ENCODE peak calls at places on chromosomes 6 and 20, in five cellular contexts. J, A, H, U and F are unnamed samples.

GRCh38 chr6:150987371-150987828 is 121.9 kb downstream of the MTHFD1L start:
- DNase-seq in J (no peak), A (no peak), H (no peak), U (peak), F (peak)

GRCh38 chr20:61536671-61537070 is 284.6 kb downstream of the CDH4 start:
- DNase-seq in J (no peak), A (no peak), H (no peak), U (no peak), F (no peak)

GRCh38 chr6:107870379-107870778 is 46.3 kb upstream of the SCML4 start:
- DNase-seq in J (peak), A (peak), H (no peak), U (no peak), F (peak)

GRCh38 chr20:8476023-8476422 is 344.0 kb downstream of the PLCB1 start:
- DNase-seq in J (no peak), A (no peak), H (no peak), U (no peak), F (no peak)

GRCh38 chr6:136762022-136762975 is 30.0 kb downstream of the MAP3K5 start:
- DNase-seq in J (peak), A (no peak), H (no peak), U (no peak), F (no peak)

GRCh38 chr20:3803289-3803688 is 7.2 kb downstream of the CDC25B start:
- DNase-seq in J (no peak), A (no peak), H (no peak), U (no peak), F (no peak)

GRCh38 chr20:1894951-1895673 is at the start of gene SIRPA:
- DNase-seq in J (peak), A (peak), H (peak), U (peak), F (peak)

GRCh38 chr6:63802606-63803206 is 167.1 kb downstream of the PHF3 start:
- DNase-seq in J (peak), A (peak), H (no peak), U (peak), F (peak)

GRCh38 chr6:118017301-118017854 is 110.3 kb downstream of the SLC35F1 start:
- DNase-seq in J (no peak), A (no peak), H (no peak), U (no peak), F (no peak)

GRCh38 chr20:59222982-59223610 is 59.5 kb downstream of the ZNF831 start:
- DNase-seq in J (no peak), A (peak), H (no peak), U (peak), F (no peak)

GRCh38 chr6:119643866-119644265 is 294.3 kb upstream of the MAN1A1 start:
- DNase-seq in J (no peak), A (no peak), H (no peak), U (no peak), F (no peak)

GRCh38 chr6:93304514-93304913 is 114.8 kb downstream of the EPHA7 start:
- DNase-seq in J (no peak), A (no peak), H (no peak), U (no peak), F (no peak)